ENCODE peak calls at places on chromosomes 11 and 22, in six cellular contexts. X, Q, S, W, T and I are unnamed samples.
A peak's percentile ranks its signal among the peaks of the same experiment; 100 is the strongest.

GRCh38 chr11:60563553-60564235 is 48.5 kb downstream of the MS4A13 start:
- DNase-seq in S (no peak), X (no peak), Q (no peak), W (peak; percentile 1), T (peak; percentile 65), I (peak; percentile 48)

GRCh38 chr22:23399367-23400285 is 180.5 kb downstream of the IGLL1 start:
- DNase-seq in X (no peak), Q (no peak), T (no peak), W (no peak), S (no peak), I (no peak)

GRCh38 chr11:65695459-65696241 is 16.4 kb upstream of the KAT5 start:
- DNase-seq in Q (no peak), W (no peak), S (no peak), X (no peak), T (peak; percentile 57), I (no peak)

GRCh38 chr11:121931748-121932352 is 184.2 kb downstream of the BLID start:
- DNase-seq in Q (no peak), W (peak; percentile 45), S (no peak), X (no peak), T (no peak), I (no peak)

GRCh38 chr22:20229916-20230775 is 38.0 kb downstream of the RTN4R start:
- DNase-seq in S (no peak), W (no peak), Q (no peak), T (no peak), X (no peak), I (no peak)

GRCh38 chr11:72100009-72100408 is 3.1 kb downstream of the LAMTOR1 start:
- DNase-seq in X (no peak), Q (no peak), W (no peak), S (no peak), T (no peak), I (no peak)

GRCh38 chr11:84634309-84634708 is 992.8 kb downstream of the DLG2 start:
- DNase-seq in W (no peak), X (no peak), T (no peak), Q (no peak), S (no peak), I (no peak)

GRCh38 chr11:14232652-14233051 is 126.3 kb downstream of the RRAS2 start:
- DNase-seq in W (no peak), T (no peak), X (no peak), Q (no peak), S (no peak), I (no peak)

GRCh38 chr22:41526802-41527799 is 17.2 kb downstream of the POLR3H start:
- DNase-seq in Q (peak; percentile 40), W (peak; percentile 47), S (peak; percentile 64), X (peak; percentile 43), T (no peak), I (no peak)

GRCh38 chr22:47281126-47282106 is 519.0 kb downstream of the TBC1D22A start:
- DNase-seq in S (no peak), Q (no peak), W (peak; percentile 41), X (no peak), T (no peak), I (no peak)

GRCh38 chr22:23221351-23221804 is 41.1 kb downstream of the BCR start:
- DNase-seq in W (no peak), Q (no peak), T (no peak), X (no peak), S (no peak), I (no peak)

GRCh38 chr11:130180491-130180890 is 20.9 kb downstream of the ST14 start:
- DNase-seq in S (no peak), Q (no peak), T (peak; percentile 68), X (no peak), W (peak; percentile 56), I (no peak)

GRCh38 chr11:126523441-126523840 is 168.0 kb downstream of the ST3GAL4 start:
- DNase-seq in W (no peak), S (no peak), T (no peak), X (no peak), Q (no peak), I (no peak)

GRCh38 chr11:86172894-86173293 is 71.7 kb upstream of the EED start:
- DNase-seq in T (peak; percentile 90), X (no peak), S (no peak), Q (peak; percentile 67), W (no peak), I (peak; percentile 94)

GRCh38 chr11:16153951-16154350 is 202.4 kb downstream of the SOX6 start:
- DNase-seq in X (no peak), W (no peak), S (no peak), Q (no peak), T (peak; percentile 9), I (peak; percentile 53)

GRCh38 chr11:16511109-16511806 is 154.9 kb upstream of the SOX6 start:
- DNase-seq in Q (peak; percentile 76), X (no peak), W (peak; percentile 10), S (no peak), T (peak; percentile 88), I (peak; percentile 77)

GRCh38 chr22:39718206-39718605 is 147.7 kb downstream of the CACNA1I start:
- DNase-seq in X (no peak), W (no peak), S (no peak), Q (no peak), T (no peak), I (no peak)

GRCh38 chr22:26053737-26054316 is 115.4 kb upstream of the SEZ6L start:
- DNase-seq in X (no peak), W (no peak), T (no peak), Q (no peak), S (no peak), I (no peak)

GRCh38 chr11:134792044-134792443 is 380.0 kb upstream of the B3GAT1 start:
- DNase-seq in W (no peak), Q (no peak), S (no peak), X (no peak), T (no peak), I (no peak)

GRCh38 chr11:61509058-61510029 is 795 bp downstream of the LRRC10B start:
- DNase-seq in T (peak; percentile 84), S (peak; percentile 39), X (no peak), W (peak; percentile 62), Q (peak; percentile 79), I (peak; percentile 47)

GRCh38 chr11:74085542-74085892 is 76.6 kb upstream of the UCP3 start:
- DNase-seq in T (no peak), S (no peak), Q (no peak), W (no peak), X (no peak), I (no peak)

GRCh38 chr11:66467756-66468155 is 1.1 kb downstream of the PELI3 start:
- DNase-seq in T (no peak), X (no peak), W (no peak), S (no peak), Q (no peak), I (no peak)

GRCh38 chr11:122814401-122814800 is 23.9 kb upstream of the CRTAM start:
- DNase-seq in X (no peak), Q (no peak), W (no peak), S (no peak), T (no peak), I (no peak)